ENCODE peak calls at places on chromosomes 4 and X, in eight cellular contexts. One of them, this sample, is unnamed. For H3K36me3, the result is how much of the 10 kb centered on the place peaks cover.

GRCh38 chr4:168139336-168139735 is 47.0 kb downstream of the ANXA10 start:
- DNase-seq in MM.1S: no peak
- DNase-seq in PC-3: peak
- DNase-seq in HCT116: no peak
- DNase-seq in neural progenitor cell: no peak
- DNase-seq in hepatocyte: no peak
- DNase-seq in GM23338: no peak
- DNase-seq in SK-N-SH: no peak
- DNase-seq in this sample: peak

GRCh38 chrX:115968436-115969252 is 201.9 kb upstream of the AGTR2 start:
- DNase-seq in MM.1S: peak
- DNase-seq in PC-3: no peak
- DNase-seq in HCT116: peak
- DNase-seq in neural progenitor cell: peak
- DNase-seq in hepatocyte: peak
- DNase-seq in GM23338: peak
- DNase-seq in SK-N-SH: peak
- DNase-seq in this sample: peak

GRCh38 chr4:55181606-55182005 is 56.2 kb upstream of the KDR start:
- DNase-seq in MM.1S: no peak
- DNase-seq in PC-3: peak
- DNase-seq in HCT116: no peak
- DNase-seq in neural progenitor cell: no peak
- DNase-seq in hepatocyte: no peak
- DNase-seq in GM23338: no peak
- DNase-seq in SK-N-SH: no peak
- DNase-seq in this sample: no peak

GRCh38 chrX:150226223-150226965 is 136.7 kb upstream of the MAMLD1 start:
- DNase-seq in MM.1S: no peak
- DNase-seq in PC-3: no peak
- DNase-seq in HCT116: no peak
- DNase-seq in neural progenitor cell: no peak
- DNase-seq in hepatocyte: no peak
- DNase-seq in GM23338: peak
- DNase-seq in SK-N-SH: no peak
- DNase-seq in this sample: no peak

GRCh38 chr4:6087669-6088068 is 69.4 kb upstream of the C4orf50 start:
- DNase-seq in MM.1S: no peak
- DNase-seq in PC-3: peak
- DNase-seq in HCT116: peak
- DNase-seq in neural progenitor cell: peak
- DNase-seq in hepatocyte: peak
- DNase-seq in GM23338: peak
- DNase-seq in SK-N-SH: peak
- DNase-seq in this sample: peak

GRCh38 chr4:153486281-153487151 is 20.4 kb downstream of the TMEM131L start:
- DNase-seq in MM.1S: no peak
- DNase-seq in PC-3: peak
- DNase-seq in HCT116: peak
- DNase-seq in neural progenitor cell: peak
- DNase-seq in hepatocyte: peak
- DNase-seq in GM23338: peak
- DNase-seq in SK-N-SH: no peak
- DNase-seq in this sample: peak

GRCh38 chrX:118974908-118975671 is 672 bp downstream of the LONRF3 start:
- DNase-seq in MM.1S: peak
- DNase-seq in PC-3: peak
- DNase-seq in HCT116: no peak
- DNase-seq in neural progenitor cell: peak
- DNase-seq in hepatocyte: peak
- DNase-seq in GM23338: peak
- DNase-seq in SK-N-SH: peak
- DNase-seq in this sample: peak

GRCh38 chrX:15142084-15142715 is 127.7 kb downstream of the ASB9 start:
- DNase-seq in MM.1S: no peak
- DNase-seq in PC-3: no peak
- DNase-seq in HCT116: no peak
- DNase-seq in neural progenitor cell: no peak
- DNase-seq in hepatocyte: peak
- DNase-seq in GM23338: no peak
- DNase-seq in SK-N-SH: no peak
- DNase-seq in this sample: peak

GRCh38 chr4:158002203-158002602 is 170.6 kb downstream of the GASK1B start:
- DNase-seq in MM.1S: no peak
- DNase-seq in PC-3: no peak
- DNase-seq in HCT116: no peak
- DNase-seq in neural progenitor cell: no peak
- DNase-seq in hepatocyte: no peak
- DNase-seq in GM23338: no peak
- DNase-seq in SK-N-SH: no peak
- DNase-seq in this sample: no peak

GRCh38 chr4:39718366-39719323 is 20.7 kb downstream of the UBE2K start:
- DNase-seq in MM.1S: peak
- DNase-seq in PC-3: no peak
- DNase-seq in HCT116: no peak
- DNase-seq in neural progenitor cell: no peak
- DNase-seq in hepatocyte: no peak
- DNase-seq in GM23338: no peak
- DNase-seq in SK-N-SH: no peak
- DNase-seq in this sample: no peak

GRCh38 chr4:185637162-185637875 is 102.0 kb upstream of the PDLIM3 start:
- DNase-seq in MM.1S: no peak
- DNase-seq in PC-3: peak
- DNase-seq in HCT116: no peak
- DNase-seq in neural progenitor cell: no peak
- DNase-seq in hepatocyte: peak
- DNase-seq in GM23338: no peak
- DNase-seq in SK-N-SH: no peak
- DNase-seq in this sample: no peak

GRCh38 chrX:18893536-18893935 is 90.4 kb downstream of the PHKA2 start:
- DNase-seq in MM.1S: no peak
- DNase-seq in PC-3: no peak
- DNase-seq in HCT116: no peak
- DNase-seq in neural progenitor cell: no peak
- DNase-seq in hepatocyte: no peak
- DNase-seq in GM23338: no peak
- DNase-seq in SK-N-SH: no peak
- DNase-seq in this sample: no peak

GRCh38 chrX:18892881-18893280 is 91.0 kb downstream of the PHKA2 start:
- DNase-seq in MM.1S: no peak
- DNase-seq in PC-3: no peak
- DNase-seq in HCT116: no peak
- DNase-seq in neural progenitor cell: no peak
- DNase-seq in hepatocyte: no peak
- DNase-seq in GM23338: no peak
- DNase-seq in SK-N-SH: no peak
- DNase-seq in this sample: no peak

GRCh38 chrX:18891561-18891945 is 92.4 kb downstream of the PHKA2 start:
- DNase-seq in MM.1S: no peak
- DNase-seq in PC-3: no peak
- DNase-seq in HCT116: no peak
- DNase-seq in neural progenitor cell: no peak
- DNase-seq in hepatocyte: no peak
- DNase-seq in GM23338: no peak
- DNase-seq in SK-N-SH: no peak
- DNase-seq in this sample: no peak

GRCh38 chrX:18895157-18895952 is 88.6 kb downstream of the PHKA2 start:
- DNase-seq in MM.1S: no peak
- DNase-seq in PC-3: no peak
- DNase-seq in HCT116: no peak
- DNase-seq in neural progenitor cell: no peak
- DNase-seq in hepatocyte: peak
- DNase-seq in GM23338: no peak
- DNase-seq in SK-N-SH: peak
- DNase-seq in this sample: peak

DNA sequence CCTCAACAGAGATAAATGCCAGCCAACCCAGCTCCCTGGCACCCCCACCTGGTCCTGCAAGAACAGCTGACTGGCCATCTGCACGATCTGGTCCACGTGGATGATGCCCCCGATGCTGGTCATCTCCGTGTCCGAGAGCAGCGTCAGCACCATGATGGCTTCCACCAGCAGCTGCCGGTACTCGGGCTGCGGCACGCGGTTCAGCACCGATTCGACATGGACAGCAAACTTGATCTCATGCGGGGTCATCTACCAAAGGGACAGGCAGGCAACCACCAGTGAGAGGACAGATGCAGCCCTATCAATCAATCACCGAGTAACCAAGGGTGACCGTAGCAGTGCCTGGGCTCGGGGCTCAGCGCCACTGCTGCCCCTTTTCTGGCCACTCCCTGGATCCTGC is 89.8 kb downstream of the PHKA2 start:
- DNase-seq in MM.1S: no peak
- DNase-seq in PC-3: no peak
- DNase-seq in HCT116: no peak
- DNase-seq in neural progenitor cell: no peak
- DNase-seq in hepatocyte: no peak
- DNase-seq in GM23338: no peak
- DNase-seq in SK-N-SH: no peak
- DNase-seq in this sample: no peak
- H3K36me3 ChIP-seq in MM.1S: under half
- H3K36me3 ChIP-seq in PC-3: under half
- H3K36me3 ChIP-seq in HCT116: under half
- H3K36me3 ChIP-seq in neural progenitor cell: under half
- H3K36me3 ChIP-seq in hepatocyte: under half
- H3K36me3 ChIP-seq in GM23338: under half
- H3K36me3 ChIP-seq in SK-N-SH: under half
- H3K36me3 ChIP-seq in this sample: under half

DNA sequence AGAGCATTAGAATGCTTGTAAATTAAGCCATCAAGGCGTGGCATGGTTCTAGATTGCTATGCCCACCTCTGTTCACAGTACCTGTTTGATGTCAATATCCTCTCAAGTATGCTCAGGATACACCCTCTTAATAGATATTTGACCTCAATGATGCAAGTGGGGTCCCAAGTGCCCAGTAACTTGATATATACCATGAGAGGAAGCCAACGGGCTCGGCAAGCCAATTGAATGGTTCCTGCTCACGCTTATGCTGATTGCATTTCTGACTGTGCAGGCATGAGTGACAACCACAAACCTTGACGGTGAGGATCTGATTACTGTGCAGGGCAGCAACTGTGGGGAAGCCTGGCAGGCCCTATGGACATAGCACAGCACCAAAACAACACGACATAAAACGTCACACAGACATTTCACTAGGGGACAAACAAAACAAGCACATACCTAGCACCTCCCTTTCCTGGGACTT is 179.1 kb upstream of the ETNPPL start:
- DNase-seq in MM.1S: no peak
- DNase-seq in PC-3: no peak
- DNase-seq in HCT116: no peak
- DNase-seq in neural progenitor cell: no peak
- DNase-seq in hepatocyte: no peak
- DNase-seq in GM23338: no peak
- DNase-seq in SK-N-SH: no peak
- DNase-seq in this sample: no peak
- TF ChIP-seq EZH2phosphoT487 in MM.1S: no peak
- TF ChIP-seq EZH2phosphoT487 in PC-3: no peak
- TF ChIP-seq EZH2phosphoT487 in HCT116: no peak
- TF ChIP-seq EZH2phosphoT487 in neural progenitor cell: no peak
- TF ChIP-seq EZH2phosphoT487 in hepatocyte: no peak
- TF ChIP-seq EZH2phosphoT487 in GM23338: no peak
- TF ChIP-seq EZH2phosphoT487 in SK-N-SH: no peak
- TF ChIP-seq EZH2phosphoT487 in this sample: no peak

GRCh38 chrX:10327651-10328050 is 170.9 kb downstream of the CLCN4 start:
- DNase-seq in MM.1S: no peak
- DNase-seq in PC-3: peak
- DNase-seq in HCT116: peak
- DNase-seq in neural progenitor cell: peak
- DNase-seq in hepatocyte: no peak
- DNase-seq in GM23338: peak
- DNase-seq in SK-N-SH: no peak
- DNase-seq in this sample: no peak

GRCh38 chrX:10325606-10326005 is 168.8 kb downstream of the CLCN4 start:
- DNase-seq in MM.1S: no peak
- DNase-seq in PC-3: no peak
- DNase-seq in HCT116: no peak
- DNase-seq in neural progenitor cell: no peak
- DNase-seq in hepatocyte: no peak
- DNase-seq in GM23338: no peak
- DNase-seq in SK-N-SH: no peak
- DNase-seq in this sample: peak

GRCh38 chrX:10329984-10330383 is 173.2 kb downstream of the CLCN4 start:
- DNase-seq in MM.1S: no peak
- DNase-seq in PC-3: no peak
- DNase-seq in HCT116: no peak
- DNase-seq in neural progenitor cell: no peak
- DNase-seq in hepatocyte: no peak
- DNase-seq in GM23338: no peak
- DNase-seq in SK-N-SH: no peak
- DNase-seq in this sample: no peak

GRCh38 chrX:10326578-10326977 is 169.8 kb downstream of the CLCN4 start:
- DNase-seq in MM.1S: no peak
- DNase-seq in PC-3: peak
- DNase-seq in HCT116: peak
- DNase-seq in neural progenitor cell: peak
- DNase-seq in hepatocyte: no peak
- DNase-seq in GM23338: no peak
- DNase-seq in SK-N-SH: peak
- DNase-seq in this sample: peak
- H3K36me3 ChIP-seq in MM.1S: under half
- H3K36me3 ChIP-seq in PC-3: under half
- H3K36me3 ChIP-seq in HCT116: under half
- H3K36me3 ChIP-seq in neural progenitor cell: under half
- H3K36me3 ChIP-seq in hepatocyte: under half
- H3K36me3 ChIP-seq in GM23338: under half
- H3K36me3 ChIP-seq in SK-N-SH: under half
- H3K36me3 ChIP-seq in this sample: under half

DNA sequence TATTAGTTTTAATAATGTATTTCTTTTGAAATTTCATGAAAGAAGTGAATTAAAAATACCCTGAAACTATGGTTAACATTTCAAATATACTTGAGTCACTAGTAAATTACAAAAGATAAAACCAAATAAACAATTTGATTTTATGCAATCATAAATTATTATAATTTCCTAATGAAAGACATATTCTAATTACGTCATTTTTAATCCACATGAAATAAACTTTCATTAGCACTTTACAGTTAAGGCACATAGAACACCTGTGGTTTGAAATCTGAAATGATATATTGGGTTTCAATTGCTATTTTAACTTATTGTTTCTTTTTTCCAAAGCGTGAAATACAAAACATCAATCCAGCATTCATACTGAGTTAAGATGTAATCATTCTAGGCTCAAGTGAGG is 1492.5 kb upstream of the PABPC4L start:
- DNase-seq in MM.1S: no peak
- DNase-seq in PC-3: no peak
- DNase-seq in HCT116: no peak
- DNase-seq in neural progenitor cell: no peak
- DNase-seq in hepatocyte: no peak
- DNase-seq in GM23338: no peak
- DNase-seq in SK-N-SH: no peak
- DNase-seq in this sample: no peak
- TF ChIP-seq EZH2phosphoT487 in MM.1S: no peak
- TF ChIP-seq EZH2phosphoT487 in PC-3: no peak
- TF ChIP-seq EZH2phosphoT487 in HCT116: no peak
- TF ChIP-seq EZH2phosphoT487 in neural progenitor cell: no peak
- TF ChIP-seq EZH2phosphoT487 in hepatocyte: no peak
- TF ChIP-seq EZH2phosphoT487 in GM23338: no peak
- TF ChIP-seq EZH2phosphoT487 in SK-N-SH: no peak
- TF ChIP-seq EZH2phosphoT487 in this sample: no peak

GRCh38 chrX:43733699-43734098 is 77.6 kb downstream of the MAOA start:
- DNase-seq in MM.1S: no peak
- DNase-seq in PC-3: no peak
- DNase-seq in HCT116: no peak
- DNase-seq in neural progenitor cell: no peak
- DNase-seq in hepatocyte: no peak
- DNase-seq in GM23338: no peak
- DNase-seq in SK-N-SH: no peak
- DNase-seq in this sample: no peak
- H3K36me3 ChIP-seq in MM.1S: under half
- H3K36me3 ChIP-seq in PC-3: under half
- H3K36me3 ChIP-seq in HCT116: under half
- H3K36me3 ChIP-seq in neural progenitor cell: under half
- H3K36me3 ChIP-seq in hepatocyte: under half
- H3K36me3 ChIP-seq in GM23338: under half
- H3K36me3 ChIP-seq in SK-N-SH: under half
- H3K36me3 ChIP-seq in this sample: under half

This sample was measured in GM23248.